ENCODE peak calls at places on chromosomes 5 and 9, in seven cellular contexts. H is GM23338, I is PC-3, L is neural progenitor cell, G is OCI-LY7, W is SK-N-SH, C is GM23248. M is an unnamed sample.

GRCh38 chr9:79581794-79582193 is 10.0 kb downstream of the TLE4 start:
- DNase-seq in H (no peak), I (peak), L (peak), W (no peak), G (no peak), C (peak), M (no peak)

GRCh38 chr5:79257314-79257713 is 21.4 kb downstream of the JMY start:
- DNase-seq in W (no peak), G (no peak), L (no peak), C (no peak), I (no peak), H (no peak), M (no peak)

GRCh38 chr9:91116226-91116625 is 245.5 kb downstream of the AUH start:
- DNase-seq in W (no peak), H (no peak), I (no peak), C (no peak), G (no peak), L (no peak), M (no peak)

GRCh38 chr5:127288676-127289075 is 1.9 kb upstream of the MEGF10 start:
- DNase-seq in I (no peak), W (no peak), H (no peak), G (no peak), C (no peak), L (no peak), M (no peak)

GRCh38 chr9:108802967-108803366 is 52.8 kb downstream of the ACTL7B start:
- DNase-seq in C (no peak), L (no peak), H (no peak), I (no peak), G (no peak), W (no peak), M (no peak)

GRCh38 chr9:93452710-93453046 is 703 bp downstream of the FAM120AOS start:
- DNase-seq in L (peak), I (peak), W (peak), G (no peak), C (peak), H (no peak), M (peak)

GRCh38 chr5:122019936-122020590 is 58.0 kb downstream of the LOX start:
- DNase-seq in C (peak), W (no peak), L (no peak), G (no peak), I (no peak), H (no peak), M (no peak)

GRCh38 chr5:100827481-100827889 is 75.6 kb downstream of the ST8SIA4 start:
- DNase-seq in W (no peak), I (peak), H (no peak), L (no peak), C (peak), G (peak), M (no peak)

GRCh38 chr5:173397531-173397930 is 69.3 kb upstream of the STC2 start:
- DNase-seq in H (no peak), L (no peak), G (no peak), C (peak), W (no peak), I (no peak), M (no peak)

GRCh38 chr9:14645648-14646047 is 47.6 kb downstream of the ZDHHC21 start:
- DNase-seq in C (peak), G (no peak), H (no peak), L (no peak), W (no peak), I (peak), M (no peak)

GRCh38 chr5:109936996-109937395 is 247.3 kb downstream of the MAN2A1 start:
- DNase-seq in W (no peak), H (no peak), I (no peak), G (peak), C (no peak), L (no peak), M (peak)

GRCh38 chr9:86546712-86547111 is 192.5 kb upstream of the TUT7 start:
- DNase-seq in L (no peak), I (no peak), W (no peak), G (no peak), C (no peak), H (peak), M (no peak)

GRCh38 chr9:19331877-19332276 is 48.2 kb downstream of the RPS6 start:
- DNase-seq in I (peak), C (no peak), G (no peak), H (no peak), W (no peak), L (no peak), M (no peak)

GRCh38 chr9:128159073-128159783 is 837 bp upstream of the BBLN start:
- DNase-seq in H (no peak), C (peak), L (no peak), W (no peak), I (no peak), G (peak), M (peak)

GRCh38 chr9:101119206-101119819 is 90.8 kb downstream of the PLPPR1 start:
- DNase-seq in I (peak), L (peak), G (peak), W (peak), H (peak), C (peak), M (peak)

GRCh38 chr5:141508808-141509611 is 20.1 kb downstream of the PCDHGC5 start:
- DNase-seq in L (peak), I (peak), C (peak), H (peak), W (peak), G (peak), M (no peak)

GRCh38 chr9:92294297-92294676 is 790 bp upstream of the IARS1 start:
- DNase-seq in C (peak), L (peak), I (no peak), G (peak), W (peak), H (peak), M (peak)

GRCh38 chr9:94680020-94680419 is 40.7 kb upstream of the FBP1 start:
- DNase-seq in C (no peak), H (no peak), G (no peak), I (no peak), L (no peak), W (no peak), M (no peak)

GRCh38 chr9:124258765-124259272 is 1.1 kb downstream of the NEK6 start:
- DNase-seq in W (no peak), C (peak), G (no peak), L (peak), I (peak), H (peak), M (no peak)

GRCh38 chr5:116769470-116769869 is 194.8 kb upstream of the SEMA6A start:
- DNase-seq in H (no peak), G (no peak), C (no peak), W (no peak), L (no peak), I (no peak), M (no peak)

GRCh38 chr9:33794560-33794959 is 801 bp upstream of the PRSS3 start:
- DNase-seq in G (no peak), I (peak), C (no peak), H (no peak), L (no peak), W (no peak), M (no peak)

GRCh38 chr9:78298046-78298511 is 1.2 kb downstream of the PSAT1 start:
- DNase-seq in H (peak), I (peak), C (peak), L (peak), G (no peak), W (peak), M (no peak)

GRCh38 chr9:137161558-137162483 is 8.0 kb downstream of the LRRC26 start:
- DNase-seq in I (no peak), L (no peak), W (peak), G (peak), C (peak), H (peak), M (no peak)
- TF ChIP-seq EZH2phosphoT487 in I (no peak), L (no peak), W (no peak), G (no peak), C (no peak), H (no peak), M (no peak)

DNA sequence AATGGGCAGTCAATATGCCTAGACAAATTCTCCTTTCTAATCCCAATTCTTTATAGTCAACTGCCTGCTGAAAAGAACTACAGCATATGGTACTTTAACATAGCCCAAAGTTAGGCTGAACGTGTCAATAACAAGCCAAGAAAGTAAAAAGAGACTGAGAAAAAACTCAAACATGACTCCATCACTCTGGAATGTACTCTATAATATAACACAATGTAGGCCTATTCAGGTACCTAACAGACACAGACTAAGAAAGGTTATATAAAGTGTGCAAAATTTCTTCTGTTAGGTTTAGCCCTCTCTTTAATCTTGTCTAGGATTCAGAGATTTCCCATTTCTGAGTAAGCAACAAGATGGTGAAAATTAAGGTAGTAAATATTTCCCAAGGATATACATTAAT is 209.7 kb upstream of the PRR16 start:
- DNase-seq in W (no peak), C (no peak), G (no peak), H (peak), I (peak), L (no peak), M (no peak)
- TF ChIP-seq EZH2phosphoT487 in W (no peak), C (no peak), G (no peak), H (no peak), I (no peak), L (no peak), M (no peak)

GRCh38 chr5:80569086-80569960 is 757 bp downstream of the ANKRD34B start:
- DNase-seq in C (no peak), W (peak), I (no peak), G (no peak), L (peak), H (peak), M (no peak)
- TF ChIP-seq EZH2phosphoT487 in C (peak), W (no peak), I (no peak), G (no peak), L (peak), H (no peak), M (no peak)

DNA sequence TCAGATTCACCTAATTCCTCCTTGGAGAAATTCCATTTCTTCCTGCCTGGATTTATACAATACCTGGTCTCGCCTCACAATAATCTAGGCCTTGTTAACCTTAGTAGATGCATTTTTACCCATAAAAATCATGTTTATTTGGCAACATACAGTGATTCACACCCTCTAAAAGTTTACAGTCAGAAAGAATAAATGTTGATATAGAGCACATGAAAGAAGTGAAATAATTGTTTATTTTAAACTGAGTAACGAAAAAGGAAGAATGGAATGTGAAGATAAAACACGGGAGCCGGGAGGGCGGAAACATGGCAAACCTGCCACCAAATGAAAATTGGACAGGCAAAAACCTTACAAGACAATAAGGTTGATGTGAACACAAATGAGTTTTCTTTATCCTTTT is 28.9 kb upstream of the KCNN2 start:
- DNase-seq in W (no peak), L (no peak), I (peak), G (no peak), C (no peak), H (no peak), M (no peak)
- TF ChIP-seq EZH2phosphoT487 in W (no peak), L (no peak), I (no peak), G (no peak), C (no peak), H (no peak), M (no peak)

DNA sequence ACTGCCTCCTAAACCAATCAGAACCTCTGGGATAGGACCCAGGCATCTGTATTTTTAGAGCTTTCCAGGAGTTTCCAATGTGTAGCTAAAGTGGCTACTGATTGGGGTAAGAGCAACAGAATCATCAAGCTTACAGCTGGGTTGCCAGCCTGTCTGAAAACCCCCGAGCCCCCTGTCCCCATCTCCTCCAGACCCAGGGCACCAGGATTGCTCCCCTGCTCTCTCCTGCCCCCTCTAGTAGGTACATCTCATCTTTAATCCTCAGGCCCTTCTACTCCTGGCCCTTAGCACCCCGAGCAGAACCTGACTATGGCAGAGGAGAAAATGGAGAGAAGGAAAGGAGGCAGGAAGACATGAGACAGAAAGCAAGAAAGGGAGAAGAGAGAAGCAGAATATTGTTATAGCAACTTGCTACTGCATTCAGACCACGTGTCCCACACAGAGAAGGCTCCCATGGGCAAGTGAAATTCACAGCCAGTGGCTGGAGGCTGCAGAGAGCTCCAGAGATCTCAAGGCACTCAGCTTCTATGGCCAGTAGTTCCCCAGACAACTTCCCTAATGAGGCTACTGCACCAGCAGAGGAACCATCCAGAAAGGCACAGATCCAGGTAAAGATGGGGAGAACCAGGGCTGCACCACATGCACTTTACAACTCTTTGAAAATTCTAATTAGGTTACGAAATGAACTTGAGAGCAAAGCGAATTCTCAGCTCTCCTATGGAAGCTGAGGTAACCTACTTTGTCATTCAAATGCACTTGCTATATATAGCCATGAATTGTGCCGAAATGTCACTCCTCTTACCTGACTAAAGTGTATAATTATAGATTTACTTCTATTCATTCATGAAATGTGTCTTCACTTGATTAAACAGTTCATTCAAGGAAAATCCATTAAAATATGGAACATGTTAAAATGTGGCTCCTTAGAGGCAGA is 204.6 kb downstream of the GABBR2 start:
- DNase-seq in I (no peak), L (no peak), G (no peak), H (peak), C (no peak), W (no peak), M (no peak)
- TF ChIP-seq EZH2phosphoT487 in I (no peak), L (no peak), G (no peak), H (no peak), C (no peak), W (no peak), M (no peak)

GRCh38 chr5:175379867-175380266 is 64.1 kb downstream of the DRD1 start:
- DNase-seq in L (no peak), G (no peak), I (no peak), W (no peak), C (no peak), H (no peak), M (no peak)

GRCh38 chr5:175381116-175381515 is 62.9 kb downstream of the DRD1 start:
- DNase-seq in G (no peak), C (no peak), I (no peak), L (no peak), H (no peak), W (no peak), M (no peak)

GRCh38 chr5:175383350-175383749 is 60.6 kb downstream of the DRD1 start:
- DNase-seq in C (no peak), L (no peak), G (no peak), H (peak), W (no peak), I (peak), M (no peak)

GRCh38 chr5:175380701-175381100 is 63.3 kb downstream of the DRD1 start:
- DNase-seq in W (no peak), H (no peak), I (no peak), G (no peak), C (no peak), L (no peak), M (no peak)

GRCh38 chr5:175382171-175382570 is 61.8 kb downstream of the DRD1 start:
- DNase-seq in G (no peak), H (no peak), L (no peak), C (no peak), W (no peak), I (peak), M (no peak)
- TF ChIP-seq EZH2phosphoT487 in G (no peak), H (no peak), L (no peak), C (no peak), W (no peak), I (no peak), M (no peak)

GRCh38 chr9:77212801-77213200 is 35.5 kb downstream of the VPS13A start:
- DNase-seq in C (no peak), G (no peak), I (no peak), L (no peak), W (no peak), H (no peak), M (no peak)
- TF ChIP-seq EZH2phosphoT487 in C (no peak), G (no peak), I (no peak), L (no peak), W (no peak), H (no peak), M (no peak)

M was measured in MM.1S.